ENCODE peak calls at places on chromosomes 1 and 21, in four cellular contexts. One of them, this sample, is unnamed.

GRCh38 chr1:115115521-115116161 is 26.3 kb upstream of the TSPAN2 start:
- DNase-seq in trophoblast cell: no peak
- DNase-seq in left lung: no peak
- DNase-seq in fibroblast of mammary gland: no peak
- DNase-seq in this sample: no peak

GRCh38 chr1:17819129-17819802 is 64.1 kb downstream of the ACTL8 start:
- DNase-seq in trophoblast cell: no peak
- DNase-seq in left lung: no peak
- DNase-seq in fibroblast of mammary gland: no peak
- DNase-seq in this sample: no peak

GRCh38 chr1:20074046-20074724 is 4.2 kb downstream of the PLA2G5 start:
- DNase-seq in trophoblast cell: peak; percentile 41
- DNase-seq in left lung: no peak
- DNase-seq in fibroblast of mammary gland: no peak
- DNase-seq in this sample: no peak

GRCh38 chr1:200380589-200381021 is 29.2 kb downstream of the ZNF281 start:
- DNase-seq in trophoblast cell: no peak
- DNase-seq in fibroblast of mammary gland: no peak
- DNase-seq in left lung: no peak
- DNase-seq in this sample: no peak

GRCh38 chr1:37764888-37765441 is at the start of gene EPHA10:
- DNase-seq in fibroblast of mammary gland: no peak
- DNase-seq in left lung: peak; percentile 66
- DNase-seq in trophoblast cell: no peak
- DNase-seq in this sample: no peak

GRCh38 chr1:175221548-175222175 is 29.1 kb upstream of the KIAA0040 start:
- DNase-seq in trophoblast cell: peak; percentile 69
- DNase-seq in fibroblast of mammary gland: no peak
- DNase-seq in left lung: no peak
- DNase-seq in this sample: no peak

GRCh38 chr1:90957497-90957896 is 64.3 kb downstream of the ZNF644 start:
- DNase-seq in left lung: no peak
- DNase-seq in trophoblast cell: no peak
- DNase-seq in fibroblast of mammary gland: no peak
- DNase-seq in this sample: no peak

GRCh38 chr1:85573348-85573747 is 7.2 kb upstream of the CCN1 start:
- DNase-seq in left lung: no peak
- DNase-seq in fibroblast of mammary gland: no peak
- DNase-seq in trophoblast cell: no peak
- DNase-seq in this sample: no peak

GRCh38 chr21:27550258-27550657 is 583.4 kb upstream of the ADAMTS5 start:
- DNase-seq in left lung: no peak
- DNase-seq in trophoblast cell: no peak
- DNase-seq in fibroblast of mammary gland: no peak
- DNase-seq in this sample: no peak

GRCh38 chr1:19633106-19633505 is 11.0 kb upstream of the NBL1 start:
- DNase-seq in fibroblast of mammary gland: no peak
- DNase-seq in left lung: no peak
- DNase-seq in trophoblast cell: no peak
- DNase-seq in this sample: no peak

GRCh38 chr1:230126529-230127104 is 59.6 kb downstream of the GALNT2 start:
- DNase-seq in fibroblast of mammary gland: no peak
- DNase-seq in trophoblast cell: no peak
- DNase-seq in left lung: no peak
- DNase-seq in this sample: no peak

GRCh38 chr1:119286587-119287181 is 81.9 kb upstream of the HAO2 start:
- DNase-seq in left lung: no peak
- DNase-seq in fibroblast of mammary gland: peak; percentile 49
- DNase-seq in trophoblast cell: peak; percentile 53
- DNase-seq in this sample: peak; percentile 39

GRCh38 chr21:46457801-46458314 is 833 bp upstream of the DIP2A start:
- DNase-seq in left lung: peak; percentile 87
- DNase-seq in trophoblast cell: peak; percentile 39
- DNase-seq in fibroblast of mammary gland: peak; percentile 54
- DNase-seq in this sample: peak; percentile 5

GRCh38 chr1:11794446-11795237 is 11.1 kb downstream of the MTHFR start:
- DNase-seq in left lung: peak; percentile 41
- DNase-seq in fibroblast of mammary gland: no peak
- DNase-seq in trophoblast cell: no peak
- DNase-seq in this sample: no peak

GRCh38 chr1:160925652-160926241 is 28.9 kb downstream of the ITLN2 start:
- DNase-seq in trophoblast cell: no peak
- DNase-seq in left lung: no peak
- DNase-seq in fibroblast of mammary gland: peak; percentile 9
- DNase-seq in this sample: no peak

GRCh38 chr21:46057710-46058241 is 40.1 kb upstream of the COL6A2 start:
- DNase-seq in trophoblast cell: no peak
- DNase-seq in fibroblast of mammary gland: no peak
- DNase-seq in left lung: peak; percentile 49
- DNase-seq in this sample: no peak

GRCh38 chr1:60893111-60893510 is 189.2 kb upstream of the NFIA start:
- DNase-seq in trophoblast cell: no peak
- DNase-seq in left lung: no peak
- DNase-seq in fibroblast of mammary gland: no peak
- DNase-seq in this sample: no peak

GRCh38 chr21:25501996-25502665 is 105.2 kb downstream of the MRPL39 start:
- DNase-seq in trophoblast cell: peak; percentile 21
- DNase-seq in left lung: no peak
- DNase-seq in fibroblast of mammary gland: peak; percentile 39
- DNase-seq in this sample: peak; percentile 9

GRCh38 chr1:109876617-109877319 is 33.9 kb upstream of the CSF1 start:
- DNase-seq in fibroblast of mammary gland: peak; percentile 56
- DNase-seq in trophoblast cell: no peak
- DNase-seq in left lung: no peak
- DNase-seq in this sample: no peak

GRCh38 chr1:6686294-6686693 is 15.3 kb downstream of the DNAJC11 start:
- DNase-seq in trophoblast cell: peak; percentile 51
- DNase-seq in left lung: no peak
- DNase-seq in fibroblast of mammary gland: peak; percentile 12
- DNase-seq in this sample: no peak

GRCh38 chr1:3695326-3696217 is 43.3 kb downstream of the TP73 start:
- DNase-seq in trophoblast cell: peak; percentile 66
- DNase-seq in fibroblast of mammary gland: peak; percentile 12
- DNase-seq in left lung: peak; percentile 88
- DNase-seq in this sample: no peak

GRCh38 chr1:37177230-37177864 is 143.0 kb upstream of the GRIK3 start:
- DNase-seq in left lung: no peak
- DNase-seq in trophoblast cell: peak; percentile 14
- DNase-seq in fibroblast of mammary gland: peak; percentile 11
- DNase-seq in this sample: peak; percentile 34

GRCh38 chr1:23194119-23194984 is 22.9 kb downstream of the HTR1D start:
- DNase-seq in trophoblast cell: peak; percentile 75
- DNase-seq in fibroblast of mammary gland: peak; percentile 91
- DNase-seq in left lung: no peak
- DNase-seq in this sample: no peak

GRCh38 chr21:41783476-41784150 is 16.8 kb upstream of the RIPK4 start:
- DNase-seq in trophoblast cell: peak; percentile 100
- DNase-seq in fibroblast of mammary gland: no peak
- DNase-seq in left lung: no peak
- DNase-seq in this sample: peak; percentile 84

GRCh38 chr1:55381491-55381890 is 166.3 kb upstream of the USP24 start:
- DNase-seq in trophoblast cell: no peak
- DNase-seq in left lung: no peak
- DNase-seq in fibroblast of mammary gland: no peak
- DNase-seq in this sample: no peak

GRCh38 chr1:14824314-14824915 is 225.9 kb downstream of the KAZN start:
- DNase-seq in fibroblast of mammary gland: no peak
- DNase-seq in left lung: no peak
- DNase-seq in trophoblast cell: no peak
- DNase-seq in this sample: no peak

GRCh38 chr1:204216880-204217647 is 3.3 kb upstream of the GOLT1A start:
- DNase-seq in left lung: no peak
- DNase-seq in trophoblast cell: no peak
- DNase-seq in fibroblast of mammary gland: no peak
- DNase-seq in this sample: no peak

GRCh38 chr1:211541715-211542477 is 37.1 kb downstream of the SLC30A1 start:
- DNase-seq in fibroblast of mammary gland: no peak
- DNase-seq in trophoblast cell: peak; percentile 92
- DNase-seq in left lung: no peak
- DNase-seq in this sample: peak; percentile 28

GRCh38 chr1:66295821-66296220 is 238.1 kb upstream of the SGIP1 start:
- DNase-seq in left lung: no peak
- DNase-seq in fibroblast of mammary gland: no peak
- DNase-seq in trophoblast cell: no peak
- DNase-seq in this sample: no peak

GRCh38 chr1:25616932-25617625 is 488 bp downstream of the MAN1C1 start:
- DNase-seq in left lung: no peak
- DNase-seq in fibroblast of mammary gland: no peak
- DNase-seq in trophoblast cell: peak; percentile 55
- DNase-seq in this sample: no peak

GRCh38 chr1:209742409-209743144 is 13.3 kb upstream of the TRAF3IP3 start:
- DNase-seq in left lung: no peak
- DNase-seq in fibroblast of mammary gland: peak; percentile 88
- DNase-seq in trophoblast cell: no peak
- DNase-seq in this sample: no peak
- H3K4me3 ChIP-seq in left lung: no peak overlapping the region
- H3K4me3 ChIP-seq in fibroblast of mammary gland: no peak overlapping the region
- H3K4me3 ChIP-seq in trophoblast cell: no peak overlapping the region
- H3K4me3 ChIP-seq in this sample: no peak overlapping the region

GRCh38 chr1:9687876-9688582 is 36.5 kb downstream of the PIK3CD start:
- DNase-seq in trophoblast cell: peak; percentile 30
- DNase-seq in left lung: peak; percentile 82
- DNase-seq in fibroblast of mammary gland: no peak
- DNase-seq in this sample: no peak

GRCh38 chr1:9688599-9688998 is 37.1 kb downstream of the PIK3CD start:
- DNase-seq in fibroblast of mammary gland: no peak
- DNase-seq in trophoblast cell: no peak
- DNase-seq in left lung: no peak
- DNase-seq in this sample: no peak

GRCh38 chr1:9689011-9689706 is 37.6 kb downstream of the PIK3CD start:
- DNase-seq in left lung: peak; percentile 97
- DNase-seq in trophoblast cell: peak; percentile 77
- DNase-seq in fibroblast of mammary gland: peak; percentile 23
- DNase-seq in this sample: peak; percentile 19

GRCh38 chr1:9685833-9686232 is 34.3 kb downstream of the PIK3CD start:
- DNase-seq in fibroblast of mammary gland: no peak
- DNase-seq in left lung: peak; percentile 6
- DNase-seq in trophoblast cell: peak; percentile 56
- DNase-seq in this sample: no peak

DNA sequence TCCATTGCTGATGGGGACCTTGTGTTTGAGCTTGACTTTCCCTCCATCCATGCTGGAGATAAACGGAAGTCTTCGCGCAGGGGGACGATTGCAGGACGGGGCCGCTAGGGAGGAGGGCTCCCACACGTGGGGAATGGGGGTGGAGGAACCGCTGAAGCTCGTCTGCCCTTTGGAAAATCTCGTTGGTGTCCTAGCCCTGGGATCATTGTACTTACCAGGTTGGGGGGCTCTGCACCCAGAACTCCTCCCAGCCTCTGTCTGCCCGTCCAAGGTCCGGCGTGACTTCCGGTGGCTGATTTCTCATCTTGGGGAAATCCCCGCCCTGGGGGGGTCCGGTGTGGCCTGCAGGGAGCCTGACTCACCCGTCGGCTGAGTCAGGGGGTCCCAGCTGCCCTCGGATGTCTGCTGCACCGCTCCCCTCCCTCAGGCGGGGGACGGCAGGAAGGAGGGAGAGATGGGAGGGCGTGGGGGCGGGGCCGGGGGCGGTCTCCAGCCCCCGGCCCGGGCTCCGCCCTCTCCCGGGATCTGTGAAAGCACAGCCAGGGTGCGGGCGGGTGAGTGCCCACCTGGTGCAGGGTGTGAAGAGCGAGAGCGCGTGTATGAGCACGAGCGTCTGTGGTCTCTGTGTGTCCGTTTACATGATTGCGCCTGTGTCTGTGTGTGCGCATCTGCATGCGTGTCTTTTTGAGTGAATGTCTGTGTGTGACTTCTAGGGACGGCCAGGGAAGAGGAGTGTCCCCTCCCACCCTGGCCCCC is 35.8 kb downstream of the PIK3CD start:
- DNase-seq in trophoblast cell: peak; percentile 84
- DNase-seq in fibroblast of mammary gland: peak; percentile 60
- DNase-seq in left lung: peak; percentile 87
- DNase-seq in this sample: peak; percentile 75
- H3K4me3 ChIP-seq in trophoblast cell: peak overlapping the region; percentile 65
- H3K4me3 ChIP-seq in fibroblast of mammary gland: peak overlapping the region; percentile 47
- H3K4me3 ChIP-seq in left lung: peak overlapping the region; percentile 46
- H3K4me3 ChIP-seq in this sample: peak overlapping the region; percentile 82

GRCh38 chr21:29194847-29195246 is 64.4 kb downstream of the MAP3K7CL start:
- DNase-seq in fibroblast of mammary gland: no peak
- DNase-seq in trophoblast cell: peak; percentile 79
- DNase-seq in left lung: no peak
- DNase-seq in this sample: no peak

GRCh38 chr21:29194342-29194741 is 63.9 kb downstream of the MAP3K7CL start:
- DNase-seq in left lung: no peak
- DNase-seq in trophoblast cell: peak; percentile 92
- DNase-seq in fibroblast of mammary gland: no peak
- DNase-seq in this sample: no peak

GRCh38 chr21:29193907-29194306 is 63.5 kb downstream of the MAP3K7CL start:
- DNase-seq in trophoblast cell: peak; percentile 63
- DNase-seq in fibroblast of mammary gland: no peak
- DNase-seq in left lung: no peak
- DNase-seq in this sample: no peak

GRCh38 chr21:29196664-29197052 is 66.2 kb downstream of the MAP3K7CL start:
- DNase-seq in left lung: no peak
- DNase-seq in trophoblast cell: no peak
- DNase-seq in fibroblast of mammary gland: no peak
- DNase-seq in this sample: no peak

GRCh38 chr21:29196021-29196663 is 65.7 kb downstream of the MAP3K7CL start:
- DNase-seq in fibroblast of mammary gland: peak; percentile 96
- DNase-seq in trophoblast cell: peak; percentile 86
- DNase-seq in left lung: no peak
- DNase-seq in this sample: peak; percentile 14
- H3K4me3 ChIP-seq in fibroblast of mammary gland: peak overlapping the region; percentile 20
- H3K4me3 ChIP-seq in trophoblast cell: no peak overlapping the region
- H3K4me3 ChIP-seq in left lung: peak overlapping the region; percentile 8
- H3K4me3 ChIP-seq in this sample: no peak overlapping the region

GRCh38 chr1:191866155-191866554 is 292.1 kb upstream of the RGS18 start:
- DNase-seq in fibroblast of mammary gland: no peak
- DNase-seq in left lung: no peak
- DNase-seq in trophoblast cell: no peak
- DNase-seq in this sample: no peak

GRCh38 chr1:191869790-191870312 is 288.4 kb upstream of the RGS18 start:
- DNase-seq in trophoblast cell: no peak
- DNase-seq in fibroblast of mammary gland: no peak
- DNase-seq in left lung: no peak
- DNase-seq in this sample: no peak

GRCh38 chr1:191875994-191876393 is 282.3 kb upstream of the RGS18 start:
- DNase-seq in fibroblast of mammary gland: no peak
- DNase-seq in trophoblast cell: no peak
- DNase-seq in left lung: no peak
- DNase-seq in this sample: no peak

GRCh38 chr1:191865479-191865878 is 292.8 kb upstream of the RGS18 start:
- DNase-seq in left lung: no peak
- DNase-seq in fibroblast of mammary gland: no peak
- DNase-seq in trophoblast cell: no peak
- DNase-seq in this sample: no peak

DNA sequence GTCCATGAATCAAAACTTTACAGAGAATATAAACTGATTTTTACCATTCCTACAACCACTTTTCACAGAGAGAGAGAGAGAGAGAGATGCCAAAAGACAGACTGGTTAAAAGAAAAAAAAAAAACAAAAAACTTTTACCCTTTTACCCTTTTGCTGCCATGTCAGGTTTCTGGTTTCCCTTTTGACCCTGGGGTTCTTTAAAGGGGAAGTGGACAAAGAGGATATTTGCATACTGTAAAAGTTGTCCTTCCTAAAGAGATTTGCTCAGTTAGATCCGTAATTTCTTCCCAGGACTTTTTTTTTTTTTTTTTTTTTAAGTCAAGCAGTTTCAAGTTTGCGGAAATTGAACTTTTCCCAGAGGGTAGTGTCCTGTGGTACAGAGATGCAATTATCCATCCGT is 287.8 kb upstream of the RGS18 start:
- DNase-seq in fibroblast of mammary gland: no peak
- DNase-seq in left lung: no peak
- DNase-seq in trophoblast cell: no peak
- DNase-seq in this sample: no peak
- H3K4me3 ChIP-seq in fibroblast of mammary gland: no peak overlapping the region
- H3K4me3 ChIP-seq in left lung: no peak overlapping the region
- H3K4me3 ChIP-seq in trophoblast cell: no peak overlapping the region
- H3K4me3 ChIP-seq in this sample: no peak overlapping the region

This sample was measured in Jurkat, Clone E6-1.